ENCODE peak calls at places on chromosomes 13 and 19, in nine cellular contexts. Q is transverse colon, V is kidney, E is fibroblast of lung, C is AG04450, P is Peyer's patch, Z is dorsolateral prefrontal cortex, L is right lobe of liver, T is neural progenitor cell. W is an unnamed sample.

GRCh38 chr19:5851302-5851701 is at the start of gene FUT3:
- DNase-seq in C (no peak), T (no peak), L (no peak), V (no peak), P (peak; percentile 83), Z (no peak), Q (peak; percentile 84), E (no peak), W (peak; percentile 65)

GRCh38 chr13:20843177-20843576 is 59.4 kb downstream of the XPO4 start:
- DNase-seq in L (no peak), T (no peak), Q (no peak), P (no peak), E (peak; percentile 57), V (no peak), Z (no peak), C (no peak), W (no peak)

GRCh38 chr19:991174-991931 is 7.2 kb downstream of the WDR18 start:
- DNase-seq in Q (peak; percentile 37), L (peak; percentile 40), Z (no peak), E (peak; percentile 22), T (peak; percentile 28), V (peak; percentile 83), P (no peak), C (no peak), W (no peak)

GRCh38 chr13:38255600-38255999 is 94.1 kb upstream of the UFM1 start:
- DNase-seq in L (no peak), V (no peak), P (no peak), E (no peak), Q (no peak), T (no peak), C (no peak), Z (no peak), W (no peak)

GRCh38 chr13:24033527-24034302 is 126.8 kb upstream of the SPATA13 start:
- DNase-seq in Z (no peak), T (no peak), C (peak; percentile 88), E (peak; percentile 95), V (no peak), L (peak; percentile 71), Q (no peak), P (no peak), W (no peak)

GRCh38 chr13:73938375-73939070 is 195.7 kb downstream of the KLF12 start:
- DNase-seq in E (peak; percentile 95), C (peak; percentile 65), V (no peak), Q (no peak), P (no peak), T (no peak), L (no peak), Z (no peak), W (no peak)

GRCh38 chr13:76425930-76426329 is 460.3 kb downstream of the KCTD12 start:
- DNase-seq in Q (no peak), V (no peak), T (no peak), E (peak; percentile 72), Z (no peak), C (peak; percentile 78), P (no peak), L (no peak), W (no peak)

GRCh38 chr13:112740502-112741131 is 50.8 kb downstream of the ATP11A start:
- DNase-seq in C (peak; percentile 86), Q (peak; percentile 50), L (peak; percentile 71), P (peak; percentile 68), V (peak; percentile 89), Z (no peak), T (no peak), E (peak; percentile 56), W (no peak)

GRCh38 chr19:1051791-1052190 is 11.9 kb downstream of the ABCA7 start:
- DNase-seq in V (no peak), P (no peak), Q (no peak), T (no peak), E (no peak), L (no peak), Z (no peak), C (no peak), W (no peak)

GRCh38 chr13:61414686-61415664 is 674 bp downstream of the PCDH20 start:
- DNase-seq in V (peak; percentile 79), E (peak; percentile 56), Z (peak; percentile 54), P (peak; percentile 58), C (no peak), L (peak; percentile 75), T (peak; percentile 91), Q (peak; percentile 71), W (peak; percentile 76)

GRCh38 chr13:105914637-105915036 is 620.8 kb downstream of the EFNB2 start:
- DNase-seq in P (no peak), Z (no peak), T (no peak), L (no peak), E (peak; percentile 84), Q (no peak), V (no peak), C (peak; percentile 84), W (no peak)

GRCh38 chr13:26575244-26575643 is 17.8 kb downstream of the WASF3 start:
- DNase-seq in V (no peak), Q (no peak), E (no peak), L (no peak), C (no peak), Z (no peak), P (no peak), T (no peak), W (no peak)

GRCh38 chr13:34435338-34435737 is 506.7 kb upstream of the NBEA start:
- DNase-seq in Q (no peak), V (no peak), E (peak; percentile 74), Z (no peak), C (no peak), P (no peak), L (no peak), T (no peak), W (no peak)

GRCh38 chr13:100543872-100544602 is 44.6 kb downstream of the GGACT start:
- DNase-seq in V (peak; percentile 79), L (peak; percentile 82), T (no peak), Q (no peak), E (no peak), P (peak; percentile 41), Z (no peak), C (no peak), W (no peak)

GRCh38 chr19:3509566-3509989 is 3.5 kb downstream of the FZR1 start:
- DNase-seq in E (peak; percentile 89), C (no peak), V (no peak), Z (no peak), T (no peak), P (no peak), L (no peak), Q (no peak), W (no peak)

GRCh38 chr13:93876236-93876635 is 603.2 kb downstream of the DCT start:
- DNase-seq in Q (no peak), C (no peak), P (no peak), T (no peak), L (no peak), Z (no peak), V (no peak), E (no peak), W (no peak)
- H3K27ac ChIP-seq in Q (no peak overlapping the region), C (no peak overlapping the region), P (no peak overlapping the region), T (no peak overlapping the region), L (no peak overlapping the region), Z (no peak overlapping the region), V (no peak overlapping the region), E (no peak overlapping the region), W (no peak overlapping the region)

GRCh38 chr19:28744943-28745342 is 468.0 kb downstream of the UQCRFS1 start:
- DNase-seq in E (no peak), Q (no peak), Z (no peak), T (peak; percentile 48), L (no peak), P (no peak), C (no peak), V (no peak), W (no peak)
- H3K4me3 ChIP-seq in E (no peak overlapping the region), Q (no peak overlapping the region), Z (no peak overlapping the region), T (no peak overlapping the region), L (no peak overlapping the region), P (no peak overlapping the region), C (no peak overlapping the region), V (no peak overlapping the region), W (no peak overlapping the region)

DNA sequence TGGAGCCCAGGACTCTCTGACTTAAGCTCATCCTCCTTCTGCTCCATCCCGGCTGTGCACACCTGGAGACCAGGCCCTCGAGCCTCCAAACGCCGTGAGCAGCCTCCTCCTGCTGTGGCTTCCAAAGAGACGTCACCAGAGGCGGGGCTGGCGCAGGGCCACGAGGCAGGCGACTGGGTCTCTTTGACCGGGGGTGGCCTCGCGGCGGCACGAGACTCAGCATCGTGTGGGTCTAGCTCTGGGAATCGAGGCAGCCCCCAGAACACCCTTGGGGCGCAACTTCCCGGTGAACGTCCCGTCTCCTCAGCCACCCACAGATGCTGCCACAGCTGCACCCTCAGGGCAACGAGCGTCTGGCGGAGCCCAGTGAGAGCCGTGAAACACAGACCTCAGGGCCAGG is 22.8 kb downstream of the RASA3 start:
- DNase-seq in P (peak; percentile 71), T (peak; percentile 39), Z (peak; percentile 52), E (no peak), V (peak; percentile 83), Q (peak; percentile 32), C (no peak), L (peak; percentile 28), W (peak; percentile 49)
- H3K27ac ChIP-seq in P (peak overlapping the region; percentile 84), T (no peak overlapping the region), Z (no peak overlapping the region), E (peak overlapping the region; percentile 55), V (no peak overlapping the region), Q (peak overlapping the region; percentile 64), C (no peak overlapping the region), L (no peak overlapping the region), W (no peak overlapping the region)

GRCh38 chr13:78601886-78602560 is 1.3 kb downstream of the POU4F1 start:
- DNase-seq in V (peak; percentile 59), T (no peak), P (no peak), Z (no peak), Q (no peak), C (no peak), E (no peak), L (no peak), W (no peak)
- H3K4me3 ChIP-seq in V (no peak overlapping the region), T (peak overlapping the region; percentile 49), P (peak overlapping the region; percentile 46), Z (no peak overlapping the region), Q (peak overlapping the region; percentile 44), C (no peak overlapping the region), E (no peak overlapping the region), L (no peak overlapping the region), W (peak overlapping the region; percentile 40)

GRCh38 chr19:38142176-38143035 is 81.6 kb downstream of the DPF1 start:
- DNase-seq in P (peak; percentile 61), Q (peak; percentile 15), E (peak; percentile 41), L (no peak), Z (peak; percentile 88), C (no peak), T (peak; percentile 83), V (no peak), W (no peak)
- H3K27ac ChIP-seq in P (no peak overlapping the region), Q (no peak overlapping the region), E (no peak overlapping the region), L (no peak overlapping the region), Z (peak overlapping the region; percentile 83), C (peak overlapping the region; percentile 2), T (no peak overlapping the region), V (no peak overlapping the region), W (no peak overlapping the region)